ENCODE peak calls at places on chromosome 11, in seven cellular contexts. M, S, Z, X, Q, K and H are unnamed samples.

GRCh38 chr11:96045622-96046456 is 121.9 kb upstream of the MTMR2 start:
- DNase-seq in M (peak), S (peak), Z (peak), X (peak), Q (no peak), K (no peak), H (peak)

GRCh38 chr11:92396133-92396532 is 171.5 kb downstream of the FAT3 start:
- DNase-seq in M (no peak), S (no peak), Z (no peak), X (no peak), Q (no peak), K (no peak), H (no peak)

GRCh38 chr11:128715691-128716153 is 21.9 kb downstream of the FLI1 start:
- DNase-seq in M (no peak), S (peak), Z (no peak), X (no peak), Q (no peak), K (no peak), H (peak)

GRCh38 chr11:47236482-47236881 is 12.1 kb downstream of the ACP2 start:
- DNase-seq in M (peak), S (peak), Z (no peak), X (no peak), Q (no peak), K (no peak), H (peak)

GRCh38 chr11:71454470-71455113 is 1.6 kb downstream of the NADSYN1 start:
- DNase-seq in M (no peak), S (no peak), Z (no peak), X (no peak), Q (peak), K (no peak), H (no peak)

GRCh38 chr11:77137421-77137820 is 9.4 kb downstream of the MYO7A start:
- DNase-seq in M (no peak), S (no peak), Z (no peak), X (no peak), Q (no peak), K (no peak), H (no peak)

GRCh38 chr11:46294365-46295309 is 17.2 kb downstream of the CREB3L1 start:
- DNase-seq in M (no peak), S (peak), Z (peak), X (peak), Q (no peak), K (peak), H (peak)

GRCh38 chr11:60127311-60127811 is 38.9 kb downstream of the MS4A2 start:
- DNase-seq in M (no peak), S (no peak), Z (no peak), X (no peak), Q (no peak), K (no peak), H (no peak)

GRCh38 chr11:944711-945470 is 19.2 kb downstream of the AP2A2 start:
- DNase-seq in M (no peak), S (peak), Z (no peak), X (no peak), Q (no peak), K (no peak), H (peak)

GRCh38 chr11:47083913-47084312 is 92.8 kb downstream of the ARFGAP2 start:
- DNase-seq in M (no peak), S (peak), Z (peak), X (no peak), Q (no peak), K (peak), H (peak)

GRCh38 chr11:133040289-133040893 is 491.9 kb downstream of the OPCML start:
- DNase-seq in M (no peak), S (peak), Z (no peak), X (no peak), Q (no peak), K (no peak), H (peak)

GRCh38 chr11:86594746-86595145 is 77.7 kb downstream of the ME3 start:
- DNase-seq in M (no peak), S (peak), Z (no peak), X (no peak), Q (no peak), K (no peak), H (no peak)

GRCh38 chr11:133964946-133965632 is 8.3 kb upstream of the IGSF9B start:
- DNase-seq in M (peak), S (no peak), Z (peak), X (no peak), Q (no peak), K (no peak), H (no peak)

GRCh38 chr11:29324328-29324727 is 692.5 kb downstream of the KCNA4 start:
- DNase-seq in M (no peak), S (no peak), Z (no peak), X (no peak), Q (no peak), K (no peak), H (no peak)

GRCh38 chr11:69500285-69501120 is 19.0 kb downstream of the LINC01488 start:
- DNase-seq in M (no peak), S (no peak), Z (no peak), X (no peak), Q (no peak), K (no peak), H (no peak)

GRCh38 chr11:123544631-123545375 is 109.6 kb downstream of the SCN3B start:
- DNase-seq in M (no peak), S (no peak), Z (no peak), X (no peak), Q (no peak), K (no peak), H (no peak)

DNA sequence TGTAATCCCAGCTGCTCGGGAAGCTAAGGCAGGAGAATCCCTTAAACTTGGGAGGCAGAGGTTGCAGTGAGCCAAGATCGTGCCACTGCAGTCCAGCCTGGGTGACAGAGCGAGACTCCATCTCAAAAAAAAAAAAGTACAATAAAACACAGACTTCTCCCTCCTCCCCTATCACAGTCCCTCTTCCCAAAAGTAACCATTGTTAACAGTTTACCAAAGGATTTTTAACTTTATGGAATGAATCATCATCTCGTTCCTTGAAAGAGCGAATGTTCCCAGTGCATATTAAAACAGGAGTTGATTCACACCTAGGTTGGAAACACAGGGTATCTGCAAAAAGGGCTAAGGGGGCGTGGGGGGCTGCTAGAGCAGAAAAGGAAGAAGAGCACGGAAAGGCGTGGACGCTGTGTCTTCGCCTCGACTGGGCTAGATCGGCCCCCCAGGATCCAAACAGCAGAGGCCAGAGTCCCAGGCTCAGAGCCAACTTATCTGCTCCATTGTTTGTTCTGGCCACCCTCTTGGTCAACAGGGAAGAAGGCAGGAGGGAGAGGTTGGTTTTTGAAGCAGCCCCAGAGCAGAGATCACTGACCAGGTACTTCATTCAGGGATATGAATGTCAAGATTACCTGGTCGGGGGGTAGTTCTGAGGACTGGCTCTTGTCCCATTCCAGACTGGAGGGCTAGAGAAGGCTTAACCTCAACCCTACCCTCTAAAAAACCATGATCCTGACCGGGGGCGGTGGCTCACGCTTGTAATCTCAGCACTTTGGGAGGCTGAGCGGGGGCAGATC is 2.1 kb upstream of the AHNAK start:
- DNase-seq in M (no peak), S (no peak), Z (no peak), X (no peak), Q (peak), K (no peak), H (no peak)
- H3K4me3 ChIP-seq in M (peak), S (no peak), Z (no peak), X (no peak), Q (no peak), K (no peak), H (no peak)

GRCh38 chr11:78138281-78138680 is 1.1 kb downstream of the ALG8 start:
- DNase-seq in M (no peak), S (peak), Z (no peak), X (no peak), Q (no peak), K (no peak), H (no peak)

GRCh38 chr11:78139422-78140391 is at the start of gene ALG8:
- DNase-seq in M (peak), S (peak), Z (peak), X (peak), Q (peak), K (peak), H (peak)

GRCh38 chr11:78140392-78141077 is 1.1 kb upstream of the ALG8 start:
- DNase-seq in M (no peak), S (no peak), Z (no peak), X (no peak), Q (no peak), K (no peak), H (peak)

DNA sequence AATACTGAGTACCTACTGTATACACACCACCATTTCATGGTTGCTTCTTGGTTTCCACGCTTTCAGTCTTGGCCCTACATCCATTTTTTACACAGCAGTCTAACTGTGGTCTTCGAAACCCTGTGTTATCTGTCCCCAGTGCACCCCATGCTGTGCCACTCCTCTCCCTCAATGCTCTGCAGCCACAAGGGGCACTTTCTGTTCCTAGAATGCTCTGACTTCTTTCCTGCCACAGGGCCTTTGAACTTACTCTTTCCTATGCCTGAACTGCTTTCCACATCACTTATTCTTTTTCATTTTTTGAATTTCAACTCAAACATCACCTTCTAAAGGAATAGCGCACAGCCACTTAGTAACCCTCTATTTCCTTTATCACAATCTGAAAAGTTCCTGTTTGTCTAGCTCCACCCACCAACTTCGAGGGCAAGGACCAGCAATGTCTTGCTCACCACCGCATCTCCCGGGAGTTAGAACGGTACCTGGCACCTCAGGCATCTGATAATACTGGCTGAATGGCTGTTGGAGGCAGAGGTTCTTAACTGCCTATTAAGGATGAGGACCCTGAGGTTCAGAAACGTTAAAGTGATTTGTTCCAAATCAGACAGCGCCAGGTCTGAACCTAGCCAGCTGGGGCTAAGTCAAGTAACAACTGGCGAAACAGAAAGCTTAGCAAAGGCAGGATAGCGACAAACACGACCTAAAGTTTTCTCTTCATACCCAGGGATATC is 568 bp downstream of the ALG8 start:
- DNase-seq in M (no peak), S (peak), Z (no peak), X (no peak), Q (peak), K (no peak), H (peak)
- TF ChIP-seq CTCF in M (no peak), S (no peak), Z (no peak), X (no peak), Q (no peak), K (peak), H (no peak)

GRCh38 chr11:10457901-10458300 is 2.8 kb downstream of the AMPD3 start:
- DNase-seq in M (no peak), S (no peak), Z (no peak), X (no peak), Q (no peak), K (no peak), H (no peak)
- H3K4me3 ChIP-seq in M (no peak), S (no peak), Z (no peak), X (no peak), Q (no peak), K (peak), H (no peak)

GRCh38 chr11:78261367-78261766 is 72.6 kb downstream of the USP35 start:
- DNase-seq in M (no peak), S (no peak), Z (no peak), X (no peak), Q (no peak), K (no peak), H (no peak)

GRCh38 chr11:78262710-78263109 is 74.0 kb downstream of the USP35 start:
- DNase-seq in M (no peak), S (peak), Z (no peak), X (no peak), Q (no peak), K (no peak), H (no peak)

GRCh38 chr11:78257654-78258053 is 68.9 kb downstream of the USP35 start:
- DNase-seq in M (no peak), S (no peak), Z (no peak), X (no peak), Q (no peak), K (no peak), H (no peak)

GRCh38 chr11:78261869-78262637 is 73.3 kb downstream of the USP35 start:
- DNase-seq in M (no peak), S (no peak), Z (no peak), X (no peak), Q (no peak), K (no peak), H (no peak)

GRCh38 chr11:78259777-78260470 is 71.2 kb downstream of the USP35 start:
- DNase-seq in M (no peak), S (no peak), Z (no peak), X (no peak), Q (no peak), K (no peak), H (no peak)
- TF ChIP-seq CTCF in M (no peak), S (no peak), Z (no peak), X (no peak), Q (no peak), K (no peak), H (no peak)

GRCh38 chr11:98495016-98495415 is 525.7 kb upstream of the CNTN5 start:
- DNase-seq in M (no peak), S (no peak), Z (no peak), X (no peak), Q (no peak), K (no peak), H (no peak)

DNA sequence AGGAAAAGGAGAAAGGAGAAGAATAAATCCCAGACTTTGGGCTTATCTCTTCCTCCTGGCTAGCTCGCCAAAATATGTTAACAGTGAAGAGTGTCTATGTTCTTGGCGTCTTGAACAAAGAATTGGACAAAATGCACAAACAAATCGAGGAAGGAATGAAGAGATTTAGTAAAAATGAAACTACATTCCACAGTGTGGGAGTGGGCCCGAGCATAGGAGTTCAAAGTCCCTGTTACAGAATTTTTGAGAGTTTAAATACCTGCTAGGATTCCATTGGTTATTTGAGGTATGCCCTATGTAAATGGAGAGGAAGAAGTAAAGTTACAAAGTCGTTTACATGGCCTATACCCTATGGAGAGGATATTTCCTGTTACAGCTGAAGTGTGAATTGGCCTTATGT is 525.1 kb upstream of the CNTN5 start:
- DNase-seq in M (no peak), S (no peak), Z (no peak), X (no peak), Q (no peak), K (no peak), H (no peak)
- H3K4me3 ChIP-seq in M (no peak), S (no peak), Z (no peak), X (no peak), Q (no peak), K (no peak), H (no peak)

GRCh38 chr11:38795027-38795426 is 2197.0 kb upstream of the RAG2 start:
- DNase-seq in M (no peak), S (no peak), Z (no peak), X (no peak), Q (no peak), K (no peak), H (no peak)

GRCh38 chr11:38788591-38788990 is 2190.6 kb upstream of the RAG2 start:
- DNase-seq in M (no peak), S (no peak), Z (no peak), X (no peak), Q (no peak), K (no peak), H (no peak)

DNA sequence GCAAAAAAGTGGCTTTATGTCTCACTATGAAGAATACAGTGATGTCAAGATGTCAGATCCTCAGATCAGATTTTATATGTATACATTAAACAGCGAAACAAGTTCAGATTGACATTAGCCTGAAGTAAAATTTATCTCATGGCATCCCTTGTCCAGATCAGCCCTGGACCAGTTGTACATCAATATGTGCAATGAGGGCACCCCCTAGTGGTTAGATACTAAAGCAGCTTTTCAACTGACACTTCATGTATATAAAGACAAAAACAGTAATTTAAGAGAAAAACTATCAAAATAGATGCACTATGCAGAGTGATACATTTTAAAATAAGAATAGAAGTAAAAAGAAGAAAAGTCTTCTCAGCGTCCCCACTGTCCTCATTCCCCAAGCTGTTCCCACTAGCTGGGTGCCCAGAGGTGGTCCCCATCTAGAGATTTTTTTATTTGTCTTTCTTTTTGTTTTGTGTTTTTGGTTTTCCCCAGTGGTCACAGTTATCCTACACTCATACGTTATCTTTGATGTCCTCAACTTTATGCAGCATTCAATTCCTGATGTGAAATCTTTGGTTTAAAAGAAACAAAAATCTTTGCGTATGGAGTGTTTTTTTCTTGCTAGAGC is 2193.4 kb upstream of the RAG2 start:
- DNase-seq in M (no peak), S (peak), Z (no peak), X (no peak), Q (peak), K (peak), H (peak)
- TF ChIP-seq CTCF in M (peak), S (peak), Z (peak), X (peak), Q (peak), K (peak), H (peak)

GRCh38 chr11:82734120-82734479 is 436 bp upstream of the FAM181B start:
- DNase-seq in M (no peak), S (no peak), Z (no peak), X (no peak), Q (no peak), K (no peak), H (no peak)
- H3K4me3 ChIP-seq in M (peak), S (no peak), Z (no peak), X (peak), Q (no peak), K (no peak), H (peak)

GRCh38 chr11:33932721-33933120 is 40.8 kb upstream of the LMO2 start:
- DNase-seq in M (no peak), S (no peak), Z (no peak), X (no peak), Q (no peak), K (no peak), H (no peak)

GRCh38 chr11:33933607-33934006 is 41.7 kb upstream of the LMO2 start:
- DNase-seq in M (no peak), S (no peak), Z (no peak), X (no peak), Q (no peak), K (no peak), H (no peak)

GRCh38 chr11:33931032-33931431 is 39.2 kb upstream of the LMO2 start:
- DNase-seq in M (no peak), S (no peak), Z (no peak), X (no peak), Q (no peak), K (no peak), H (no peak)

GRCh38 chr11:33928564-33928963 is 36.7 kb upstream of the LMO2 start:
- DNase-seq in M (no peak), S (no peak), Z (no peak), X (no peak), Q (no peak), K (no peak), H (no peak)

GRCh38 chr11:33930317-33931021 is 38.6 kb upstream of the LMO2 start:
- DNase-seq in M (peak), S (no peak), Z (no peak), X (no peak), Q (peak), K (no peak), H (peak)
- TF ChIP-seq CTCF in M (no peak), S (no peak), Z (no peak), X (no peak), Q (no peak), K (no peak), H (no peak)